ENCODE peak calls at places on chromosomes 16 and 17, in ten cellular contexts. J is nucleus accumbens; T is foreskin fibroblast; U is NCI-H69; R is activated naive CD8-positive, alpha-beta T cell treated with anti-CD3 and anti-CD28 coated beads, Interleukin-2, amount 50 U/mL, for 24 hours; D is germinal center; O is activated effector memory CD4-positive, alpha-beta T cell treated with Interleukin-2 at 50 U/mL for 16 hours; E is stimulated activated CD4-positive, alpha-beta T cell treated with anti-CD3 and anti-CD28 coated beads, Interleukin-1b, Interleukin-23, amount 100 ng/mL, for 1 hour; M is WERI-Rb-1; H is activated T-helper 1 cell treated with anti-CD3 and anti-CD28 coated beads, Interleukin-2, amount 50 U/mL, for 16 hours. B is an unnamed sample.
A peak's percentile ranks its signal among the peaks of the same experiment; 100 is the strongest.

GRCh38 chr17:76638263-76638662 is 5.3 kb downstream of the ST6GALNAC1 start:
- DNase-seq in J (no peak), T (no peak), U (no peak), R (no peak), D (no peak), O (no peak), E (no peak), M (no peak), H (no peak), B (no peak)

GRCh38 chr17:43723697-43724359 is 34.8 kb downstream of the SOST start:
- DNase-seq in J (no peak), T (peak; percentile 85), U (no peak), R (no peak), D (no peak), O (no peak), E (no peak), M (no peak), H (no peak), B (no peak)

GRCh38 chr17:8212312-8213180 is 2.2 kb upstream of the AURKB start:
- DNase-seq in J (no peak), T (peak; percentile 46), U (no peak), R (no peak), D (no peak), O (no peak), E (no peak), M (no peak), H (no peak), B (no peak)

GRCh38 chr17:7238418-7239090 is 703 bp downstream of the PHF23 start:
- DNase-seq in J (no peak), T (peak; percentile 36), U (peak; percentile 52), R (peak; percentile 47), D (peak; percentile 61), O (peak; percentile 18), E (no peak), M (peak; percentile 55), H (no peak), B (no peak)

GRCh38 chr17:962650-963049 is 16.9 kb downstream of the NXN start:
- DNase-seq in J (no peak), T (no peak), U (no peak), R (no peak), D (no peak), O (no peak), E (no peak), M (no peak), H (no peak), B (no peak)

GRCh38 chr17:64425191-64425590 is 23.7 kb upstream of the MILR1 start:
- DNase-seq in J (no peak), T (no peak), U (no peak), R (no peak), D (no peak), O (no peak), E (no peak), M (no peak), H (no peak), B (no peak)

GRCh38 chr16:56985288-56985961 is 3.9 kb upstream of the NLRC5 start:
- DNase-seq in J (no peak), T (peak; percentile 85), U (peak; percentile 1), R (peak; percentile 41), D (no peak), O (no peak), E (no peak), M (no peak), H (no peak), B (peak; percentile 78)

GRCh38 chr16:25707982-25708583 is 16.3 kb downstream of the HS3ST4 start:
- DNase-seq in J (no peak), T (no peak), U (peak; percentile 9), R (peak; percentile 15), D (no peak), O (no peak), E (no peak), M (peak; percentile 69), H (no peak), B (no peak)